ENCODE peak calls at places on chromosomes 7 and 10, in six cellular contexts. U is hepatocyte; W is CD8-positive, alpha-beta T cell; K is progenitor cell of endocrine pancreas; V is transverse colon; T is lower leg skin. Z is an unnamed sample.

GRCh38 chr7:526474-527034 is 6.9 kb upstream of the PDGFA start:
- DNase-seq in U (no peak), W (no peak), K (no peak), V (no peak), T (no peak), Z (no peak)

GRCh38 chr7:2158331-2159175 is 74.2 kb downstream of the MAD1L1 start:
- DNase-seq in U (no peak), W (no peak), K (no peak), V (peak), T (no peak), Z (no peak)

GRCh38 chr7:107946451-107946850 is 55.5 kb downstream of the DLD start:
- DNase-seq in U (no peak), W (no peak), K (no peak), V (no peak), T (no peak), Z (no peak)

GRCh38 chr7:150803161-150803860 is 2.7 kb downstream of the TMEM176A start:
- DNase-seq in U (no peak), W (no peak), K (no peak), V (peak), T (no peak), Z (no peak)

GRCh38 chr10:132102717-132103110 is 37.0 kb downstream of the JAKMIP3 start:
- DNase-seq in U (no peak), W (no peak), K (no peak), V (no peak), T (no peak), Z (no peak)

GRCh38 chr7:151115836-151116418 is 29.7 kb downstream of the AGAP3 start:
- DNase-seq in U (peak), W (peak), K (no peak), V (peak), T (peak), Z (no peak)

GRCh38 chr10:95242581-95243317 is 48.1 kb downstream of the PDLIM1 start:
- DNase-seq in U (peak), W (no peak), K (peak), V (no peak), T (no peak), Z (no peak)

GRCh38 chr10:74991435-74991834 is 120.0 kb upstream of the SAMD8 start:
- DNase-seq in U (peak), W (no peak), K (no peak), V (no peak), T (no peak), Z (no peak)

GRCh38 chr7:54841772-54842707 is 83.0 kb upstream of the SEC61G start:
- DNase-seq in U (no peak), W (no peak), K (no peak), V (peak), T (no peak), Z (no peak)

GRCh38 chr10:84706875-84707274 is 378.5 kb downstream of the CCSER2 start:
- DNase-seq in U (peak), W (no peak), K (no peak), V (no peak), T (no peak), Z (no peak)

GRCh38 chr7:2258661-2259365 is 16.8 kb downstream of the NUDT1 start:
- DNase-seq in U (no peak), W (peak), K (no peak), V (no peak), T (no peak), Z (no peak)

GRCh38 chr10:7635431-7636125 is 31.2 kb downstream of the ITIH5 start:
- DNase-seq in U (no peak), W (no peak), K (no peak), V (no peak), T (no peak), Z (no peak)

GRCh38 chr7:29243777-29244655 is 49.4 kb downstream of the CHN2 start:
- DNase-seq in U (no peak), W (peak), K (no peak), V (no peak), T (no peak), Z (no peak)

GRCh38 chr10:133309111-133309719 is 501 bp downstream of the ZNF511 start:
- DNase-seq in U (peak), W (peak), K (peak), V (peak), T (peak), Z (peak)

GRCh38 chr10:3783313-3783689 is 1.7 kb downstream of the KLF6 start:
- DNase-seq in U (peak), W (peak), K (no peak), V (peak), T (no peak), Z (no peak)

GRCh38 chr10:113359664-113360063 is 193.2 kb upstream of the HABP2 start:
- DNase-seq in U (no peak), W (no peak), K (no peak), V (no peak), T (no peak), Z (no peak)

GRCh38 chr7:4190021-4190981 is 491.8 kb upstream of the FOXK1 start:
- DNase-seq in U (no peak), W (no peak), K (no peak), V (no peak), T (no peak), Z (no peak)

GRCh38 chr10:29542723-29543122 is 92.0 kb downstream of the SVIL start:
- DNase-seq in U (no peak), W (no peak), K (no peak), V (no peak), T (no peak), Z (no peak)

GRCh38 chr10:69222157-69223027 is 2.3 kb downstream of the HKDC1 start:
- DNase-seq in U (peak), W (peak), K (no peak), V (peak), T (peak), Z (no peak)

GRCh38 chr10:4054651-4055435 is 269.8 kb upstream of the KLF6 start:
- DNase-seq in U (no peak), W (no peak), K (no peak), V (no peak), T (peak), Z (no peak)

GRCh38 chr7:75986147-75986781 is 8.1 kb downstream of the TMEM120A start:
- DNase-seq in U (peak), W (no peak), K (no peak), V (no peak), T (no peak), Z (no peak)

GRCh38 chr7:55249332-55249731 is 115.8 kb upstream of the LANCL2 start:
- DNase-seq in U (peak), W (no peak), K (no peak), V (no peak), T (no peak), Z (no peak)

GRCh38 chr10:79425074-79425532 is 20.3 kb downstream of the ZCCHC24 start:
- DNase-seq in U (no peak), W (no peak), K (no peak), V (no peak), T (no peak), Z (no peak)

GRCh38 chr10:87837445-87837844 is 19.4 kb upstream of the ATAD1 start:
- DNase-seq in U (no peak), W (no peak), K (no peak), V (no peak), T (no peak), Z (no peak)

GRCh38 chr10:110530131-110530831 is 32.6 kb downstream of the DUSP5 start:
- DNase-seq in U (peak), W (no peak), K (peak), V (no peak), T (peak), Z (peak)

GRCh38 chr7:137850586-137850985 is 3.8 kb upstream of the DGKI start:
- DNase-seq in U (no peak), W (no peak), K (no peak), V (no peak), T (no peak), Z (no peak)

GRCh38 chr10:121736315-121737002 is 138.2 kb upstream of the FGFR2 start:
- DNase-seq in U (no peak), W (no peak), K (no peak), V (no peak), T (no peak), Z (no peak)

GRCh38 chr10:29731760-29732159 is 97.0 kb upstream of the SVIL start:
- DNase-seq in U (peak), W (no peak), K (no peak), V (peak), T (no peak), Z (no peak)

GRCh38 chr7:103447073-103447960 is 1.3 kb upstream of the SLC26A5 start:
- DNase-seq in U (peak), W (no peak), K (peak), V (peak), T (peak), Z (no peak)

GRCh38 chr10:127989481-127989964 is 82.6 kb downstream of the PTPRE start:
- DNase-seq in U (no peak), W (no peak), K (no peak), V (no peak), T (no peak), Z (no peak)

GRCh38 chr7:158508802-158509385 is 78.7 kb downstream of the PTPRN2 start:
- DNase-seq in U (no peak), W (no peak), K (no peak), V (no peak), T (no peak), Z (no peak)

GRCh38 chr10:68153473-68154210 is 44.4 kb downstream of the MYPN start:
- DNase-seq in U (peak), W (no peak), K (peak), V (peak), T (peak), Z (no peak)

GRCh38 chr10:29811751-29812427 is 177.1 kb upstream of the SVIL start:
- DNase-seq in U (peak), W (peak), K (no peak), V (peak), T (peak), Z (peak)

GRCh38 chr10:110631934-110632333 is 12.2 kb upstream of the RBM20 start:
- DNase-seq in U (no peak), W (no peak), K (no peak), V (no peak), T (no peak), Z (no peak)

DNA sequence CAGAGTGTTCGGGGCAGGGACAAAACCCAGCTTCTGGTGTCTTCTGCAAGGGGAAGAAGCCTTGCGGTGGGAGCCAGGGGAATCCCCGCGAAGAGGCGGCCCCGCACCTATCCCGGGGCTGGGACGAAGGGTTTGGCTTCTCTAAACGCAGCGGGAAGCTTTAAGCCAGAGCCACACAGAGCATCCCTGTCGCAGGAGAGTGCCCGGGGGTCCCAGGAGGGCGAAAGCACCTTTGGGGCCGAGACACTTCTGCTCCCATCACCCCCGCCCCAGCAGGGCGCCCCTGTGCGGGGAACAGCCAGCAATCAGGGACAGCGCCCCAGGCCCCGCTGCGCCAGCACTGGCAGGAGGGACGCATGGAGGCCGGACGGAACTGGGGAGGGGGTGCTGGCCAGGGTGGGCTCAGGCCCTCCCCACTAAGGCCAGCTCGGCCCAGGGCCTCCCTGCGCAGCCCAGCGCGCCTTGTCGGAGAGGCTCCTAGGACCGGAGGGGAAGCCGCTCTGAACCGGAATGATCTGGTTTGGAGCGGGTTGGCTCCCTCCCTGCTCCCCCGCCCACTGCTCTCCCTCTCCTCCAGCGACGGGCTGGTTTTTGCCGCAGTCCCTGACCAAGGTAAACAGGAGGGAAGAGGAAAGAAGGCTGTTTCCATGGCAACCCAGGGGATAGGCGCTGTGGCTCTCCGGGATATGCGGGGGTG is 63.9 kb downstream of the TMEM209 start:
- DNase-seq in U (peak), W (peak), K (peak), V (peak), T (peak), Z (peak)
- TF ChIP-seq CTCF in U (peak), W (no peak), K (peak), V (no peak), T (no peak), Z (no peak)

GRCh38 chr10:92552310-92552709 is 21.6 kb downstream of the IDE start:
- DNase-seq in U (no peak), W (no peak), K (no peak), V (no peak), T (no peak), Z (no peak)
- TF ChIP-seq CTCF in U (peak), W (no peak), K (peak), V (no peak), T (no peak), Z (no peak)

GRCh38 chr10:117462816-117463544 is 79.6 kb upstream of the EMX2 start:
- DNase-seq in U (no peak), W (no peak), K (no peak), V (no peak), T (no peak), Z (no peak)

GRCh38 chr10:117460846-117461765 is 81.4 kb upstream of the EMX2 start:
- DNase-seq in U (no peak), W (no peak), K (no peak), V (no peak), T (peak), Z (no peak)

GRCh38 chr10:117461766-117462423 is 80.7 kb upstream of the EMX2 start:
- DNase-seq in U (peak), W (no peak), K (no peak), V (peak), T (peak), Z (no peak)

GRCh38 chr10:117463545-117463920 is 79.0 kb upstream of the EMX2 start:
- DNase-seq in U (no peak), W (no peak), K (no peak), V (no peak), T (no peak), Z (no peak)

DNA sequence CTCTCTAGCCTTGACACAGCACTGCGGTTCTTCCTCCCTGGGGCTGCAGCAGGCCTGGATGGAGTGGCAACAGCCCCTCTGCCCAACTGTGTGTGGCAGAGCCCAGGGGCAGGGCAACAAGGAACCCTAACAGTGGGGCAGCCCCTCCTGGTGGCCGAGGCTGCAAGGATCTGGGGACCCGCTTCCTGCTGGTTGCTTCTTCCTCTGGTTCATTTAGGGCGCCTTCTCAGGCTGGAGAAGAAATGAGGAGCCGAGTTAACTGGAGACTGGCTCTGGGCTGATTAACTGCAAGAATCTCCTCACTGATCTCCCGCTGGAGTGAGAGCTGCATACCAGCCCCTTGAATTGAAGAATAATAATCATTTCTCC is 80.1 kb upstream of the EMX2 start:
- DNase-seq in U (peak), W (no peak), K (no peak), V (peak), T (no peak), Z (no peak)
- TF ChIP-seq CTCF in U (peak), W (no peak), K (no peak), V (peak), T (no peak), Z (no peak)

DNA sequence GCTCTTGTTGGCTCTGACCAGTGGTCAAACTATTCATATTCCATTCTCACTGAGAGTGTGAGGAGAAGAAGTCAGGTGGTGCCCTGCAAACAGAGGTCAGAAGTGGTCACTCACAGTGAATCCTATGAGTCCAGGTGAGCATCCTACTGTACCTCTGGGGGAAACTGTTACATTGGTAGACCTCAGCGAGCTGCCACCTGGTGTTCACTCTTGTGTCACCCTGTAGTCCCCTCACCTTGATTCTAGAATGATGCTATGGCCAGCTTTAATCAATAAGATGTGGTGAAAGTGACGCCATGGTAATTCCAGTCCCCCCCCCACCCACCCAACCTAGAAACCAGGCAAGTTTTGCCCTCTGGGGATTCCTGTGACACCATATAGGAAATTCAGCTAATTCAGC is 1.2 kb upstream of the AMPH start:
- DNase-seq in U (no peak), W (no peak), K (no peak), V (no peak), T (no peak), Z (no peak)
- TF ChIP-seq CTCF in U (no peak), W (no peak), K (no peak), V (no peak), T (no peak), Z (no peak)

GRCh38 chr10:8992009-8992408 is 937.5 kb downstream of the GATA3 start:
- DNase-seq in U (no peak), W (no peak), K (no peak), V (no peak), T (no peak), Z (no peak)
- TF ChIP-seq CTCF in U (no peak), W (no peak), K (no peak), V (no peak), T (no peak), Z (no peak)

GRCh38 chr10:100729877-100730738 is 15.3 kb upstream of the PAX2 start:
- DNase-seq in U (no peak), W (no peak), K (no peak), V (no peak), T (no peak), Z (no peak)

GRCh38 chr10:100730739-100731602 is 14.4 kb upstream of the PAX2 start:
- DNase-seq in U (peak), W (no peak), K (no peak), V (no peak), T (no peak), Z (no peak)

GRCh38 chr10:100731603-100732596 is 13.5 kb upstream of the PAX2 start:
- DNase-seq in U (no peak), W (no peak), K (no peak), V (no peak), T (no peak), Z (no peak)

GRCh38 chr10:100727808-100728207 is 17.6 kb upstream of the PAX2 start:
- DNase-seq in U (no peak), W (no peak), K (no peak), V (no peak), T (no peak), Z (no peak)

GRCh38 chr10:100728928-100729876 is 16.2 kb upstream of the PAX2 start:
- DNase-seq in U (peak), W (no peak), K (no peak), V (no peak), T (no peak), Z (no peak)
- TF ChIP-seq CTCF in U (peak), W (no peak), K (peak), V (peak), T (no peak), Z (no peak)

GRCh38 chr7:122528879-122529481 is 169.9 kb downstream of the RNF133 start:
- DNase-seq in U (peak), W (no peak), K (no peak), V (no peak), T (no peak), Z (no peak)

GRCh38 chr7:122535086-122535485 is 163.8 kb downstream of the RNF133 start:
- DNase-seq in U (no peak), W (no peak), K (no peak), V (no peak), T (no peak), Z (no peak)

DNA sequence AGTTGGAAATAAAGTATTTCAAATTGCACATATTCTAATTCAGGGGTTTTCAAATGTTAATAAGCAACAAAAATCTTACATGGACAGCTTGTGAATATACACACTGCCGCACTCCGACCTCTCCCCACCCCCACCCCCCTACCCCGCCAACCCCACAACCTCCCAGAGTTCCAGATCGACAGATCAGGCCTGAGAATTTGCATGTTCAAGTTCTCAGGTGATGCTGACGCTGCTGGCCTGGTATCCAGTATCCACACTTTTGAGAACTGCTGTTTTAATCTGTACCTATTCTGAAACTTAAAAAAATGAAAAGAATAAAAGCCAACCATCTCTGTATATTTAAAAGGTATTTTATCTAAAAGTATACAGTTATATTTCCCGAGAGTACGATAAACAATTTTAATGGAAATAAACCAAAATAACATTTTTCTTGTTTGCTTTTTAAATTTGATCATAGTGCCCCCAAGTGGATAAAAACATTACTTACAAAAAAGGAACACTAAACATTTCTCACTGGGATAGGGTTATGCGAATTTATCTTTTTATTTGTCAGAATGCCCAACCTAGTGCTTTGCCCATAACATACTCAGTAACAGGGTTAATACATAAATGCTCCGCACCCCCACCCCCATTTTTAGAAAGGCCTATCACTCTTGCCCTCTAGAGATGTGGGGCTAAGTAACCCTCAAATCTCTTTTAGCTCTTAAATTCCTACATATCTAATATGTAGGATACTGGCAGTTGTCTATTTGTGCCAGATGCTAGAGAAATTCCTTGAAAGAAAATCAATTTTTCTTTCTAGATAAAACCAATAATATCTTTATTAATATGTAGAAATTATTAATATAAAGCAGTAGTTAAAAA is 166.3 kb downstream of the RNF133 start:
- DNase-seq in U (no peak), W (no peak), K (no peak), V (no peak), T (no peak), Z (no peak)
- TF ChIP-seq CTCF in U (peak), W (no peak), K (peak), V (peak), T (no peak), Z (no peak)